ENCODE peak calls at places on chromosomes 12 and 14, in five cellular contexts. F is nephron progenitor cell, V is GM23338, C is breast epithelium, B is Caco-2. R is an unnamed sample.

GRCh38 chr14:94887591-94887990 is 117.7 kb upstream of the GSC start:
- DNase-seq in F (no peak), V (no peak), C (no peak), B (no peak), R (no peak)

GRCh38 chr12:80781313-80781712 is 64.6 kb downstream of the MYF5 start:
- DNase-seq in F (no peak), V (no peak), C (no peak), B (no peak), R (no peak)

GRCh38 chr12:69647178-69647577 is 36.5 kb upstream of the LRRC10 start:
- DNase-seq in F (no peak), V (no peak), C (no peak), B (no peak), R (no peak)

GRCh38 chr12:95574799-95575452 is 23.6 kb upstream of the USP44 start:
- DNase-seq in F (peak; percentile 7), V (peak; percentile 79), C (no peak), B (no peak), R (no peak)

GRCh38 chr12:106078358-106079025 is 60.3 kb downstream of the NUAK1 start:
- DNase-seq in F (no peak), V (no peak), C (no peak), B (no peak), R (no peak)

GRCh38 chr12:103852498-103852992 is 11.5 kb upstream of the NT5DC3 start:
- DNase-seq in F (no peak), V (peak; percentile 46), C (no peak), B (no peak), R (no peak)

GRCh38 chr14:93543766-93544165 is 113.0 kb downstream of the UNC79 start:
- DNase-seq in F (no peak), V (peak; percentile 20), C (no peak), B (no peak), R (no peak)

GRCh38 chr14:57009585-57010515 is 199.6 kb upstream of the OTX2 start:
- DNase-seq in F (no peak), V (peak; percentile 10), C (no peak), B (no peak), R (no peak)

GRCh38 chr12:23810327-23810902 is 139.1 kb downstream of the SOX5 start:
- DNase-seq in F (no peak), V (no peak), C (no peak), B (no peak), R (no peak)

GRCh38 chr12:41980390-41980789 is 164.3 kb downstream of the GXYLT1 start:
- DNase-seq in F (no peak), V (no peak), C (no peak), B (no peak), R (no peak)

GRCh38 chr12:108128221-108129016 is 669 bp upstream of the WSCD2 start:
- DNase-seq in F (no peak), V (no peak), C (no peak), B (no peak), R (no peak)
- TF ChIP-seq CTCF in F (no peak), V (no peak), C (no peak), B (no peak), R (no peak)

GRCh38 chr12:96710127-96710745 is 196.8 kb upstream of the NEDD1 start:
- DNase-seq in F (no peak), V (peak; percentile 67), C (no peak), B (peak; percentile 46), R (no peak)
- TF ChIP-seq CTCF in F (no peak), V (peak; percentile 28), C (no peak), B (peak; percentile 46), R (no peak)

GRCh38 chr14:43795600-43796228 is 711.4 kb downstream of the FSCB start:
- DNase-seq in F (no peak), V (peak; percentile 47), C (no peak), B (no peak), R (no peak)
- TF ChIP-seq CTCF in F (peak; percentile 54), V (peak; percentile 78), C (no peak), B (peak; percentile 40), R (no peak)

GRCh38 chr14:92325835-92326234 is 2.9 kb downstream of the SLC24A4 start:
- DNase-seq in F (no peak), V (no peak), C (no peak), B (no peak), R (no peak)
- TF ChIP-seq CTCF in F (no peak), V (peak; percentile 19), C (no peak), B (peak; percentile 11), R (no peak)

GRCh38 chr12:50167026-50167742 is at the start of gene CERS5:
- DNase-seq in F (peak; percentile 99), V (peak; percentile 99), C (peak; percentile 99), B (peak; percentile 99), R (peak; percentile 97)
- TF ChIP-seq CTCF in F (peak; percentile 29), V (no peak), C (peak; percentile 69), B (no peak), R (no peak)

GRCh38 chr12:55972906-55973597 is 826 bp upstream of the RAB5B start:
- DNase-seq in F (no peak), V (no peak), C (no peak), B (no peak), R (no peak)

GRCh38 chr12:55972045-55972843 is 1.6 kb upstream of the RAB5B start:
- DNase-seq in F (no peak), V (peak; percentile 46), C (no peak), B (peak; percentile 89), R (no peak)

GRCh38 chr12:55974308-55974724 is 438 bp downstream of the RAB5B start:
- DNase-seq in F (peak; percentile 71), V (peak; percentile 79), C (peak; percentile 61), B (peak; percentile 66), R (peak; percentile 54)

GRCh38 chr12:55970775-55971174 is 3.1 kb upstream of the RAB5B start:
- DNase-seq in F (no peak), V (no peak), C (no peak), B (no peak), R (no peak)

DNA sequence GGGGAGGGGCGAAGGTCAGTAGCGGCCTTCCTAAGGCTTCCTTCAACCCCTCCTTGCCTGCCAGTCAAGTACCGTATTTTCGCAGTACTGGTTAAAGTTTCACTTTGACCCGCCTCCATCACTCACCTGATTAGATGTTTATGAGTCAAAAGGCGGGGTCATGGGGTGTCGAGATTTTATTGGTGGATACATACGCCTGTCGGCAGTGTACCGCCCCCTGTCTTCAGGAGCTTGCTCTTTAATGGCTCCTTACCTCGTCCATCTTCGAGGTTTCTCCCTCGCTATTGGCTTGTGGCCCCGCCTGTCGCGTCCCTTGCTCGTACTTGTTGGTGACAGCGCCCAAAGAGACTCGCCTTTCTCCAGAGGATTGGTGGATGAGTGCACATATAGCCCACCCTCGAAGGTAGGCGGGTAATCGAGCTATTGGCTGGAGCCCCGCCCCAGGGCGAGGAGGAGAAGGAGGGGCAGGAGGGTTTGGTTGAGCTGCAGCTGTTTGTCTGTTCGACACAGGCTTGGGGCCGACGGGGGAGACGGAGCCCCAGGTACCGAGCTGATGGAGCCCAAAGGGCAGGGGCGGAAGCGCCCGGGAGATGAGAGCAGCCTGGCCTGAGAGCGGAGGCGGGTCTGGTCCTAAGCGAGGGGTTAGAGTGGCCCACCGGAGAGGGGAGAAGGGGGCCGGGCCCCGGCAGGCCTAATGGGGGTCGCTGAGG is at the start of gene RAB5B:
- DNase-seq in F (peak; percentile 95), V (peak; percentile 100), C (peak; percentile 99), B (peak; percentile 100), R (peak; percentile 100)
- TF ChIP-seq CTCF in F (no peak), V (no peak), C (no peak), B (no peak), R (no peak)

GRCh38 chr12:108865169-108865568 is 7.8 kb upstream of the SSH1 start:
- DNase-seq in F (no peak), V (no peak), C (no peak), B (no peak), R (no peak)

DNA sequence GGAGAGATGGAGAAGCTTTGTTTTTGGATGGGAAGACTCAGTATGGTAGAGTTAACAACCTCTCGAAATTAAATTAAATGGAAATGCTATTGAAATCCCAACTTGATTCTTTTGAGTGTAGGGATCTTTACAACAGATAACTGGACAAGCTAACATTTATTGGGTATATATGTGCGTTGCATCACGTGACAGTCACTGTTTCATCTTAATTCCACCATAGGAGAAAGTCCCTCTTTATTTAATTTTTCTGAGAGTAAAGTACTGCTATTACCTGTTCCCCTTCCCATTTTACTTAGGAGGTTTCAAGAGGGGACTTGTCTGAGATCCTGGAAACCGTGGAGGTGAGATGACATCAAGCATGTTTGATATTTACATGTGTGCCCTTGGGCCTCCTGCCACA is 11.1 kb upstream of the DAO start:
- DNase-seq in F (no peak), V (no peak), C (no peak), B (no peak), R (no peak)
- TF ChIP-seq CTCF in F (no peak), V (no peak), C (no peak), B (no peak), R (no peak)

DNA sequence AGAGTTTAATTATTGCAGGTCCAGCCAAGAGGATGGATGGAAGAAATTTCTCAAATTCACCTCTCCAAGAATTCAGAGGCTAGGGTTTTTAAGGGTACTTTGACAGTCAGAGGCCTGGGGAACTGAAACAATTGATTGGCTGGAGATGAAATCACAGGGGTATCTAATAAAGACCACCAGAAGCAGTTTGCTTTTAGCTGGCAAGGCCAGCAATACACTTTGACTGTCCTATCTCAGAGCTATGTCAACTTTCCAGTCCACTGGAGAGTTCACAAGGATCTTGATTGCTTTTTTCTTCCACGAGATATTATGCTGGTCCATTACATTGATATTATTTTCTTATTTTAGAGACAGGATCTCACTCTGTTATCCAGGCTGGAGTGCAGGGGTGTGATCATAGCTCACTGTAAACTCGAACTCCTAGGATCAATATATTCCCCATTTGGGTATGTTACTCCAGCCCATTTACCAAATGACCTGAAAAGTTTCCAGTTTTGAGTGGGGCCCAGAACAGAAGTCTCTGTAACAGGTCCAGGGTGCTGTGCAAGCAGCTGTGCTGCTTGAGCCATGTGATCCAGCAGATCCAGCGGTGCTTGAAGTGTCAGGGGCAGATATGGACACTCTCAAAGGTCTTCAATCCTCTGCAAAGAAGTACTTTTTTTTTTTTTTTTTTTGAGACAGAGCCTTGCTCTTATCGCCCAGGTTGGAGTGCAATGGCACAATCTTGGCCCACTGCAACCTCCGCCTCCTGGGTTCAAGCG is 17.2 kb upstream of the ATF7 start:
- DNase-seq in F (no peak), V (no peak), C (no peak), B (no peak), R (no peak)
- TF ChIP-seq CTCF in F (no peak), V (no peak), C (no peak), B (no peak), R (no peak)

GRCh38 chr12:29230800-29231560 is 81.9 kb downstream of the FAR2 start:
- DNase-seq in F (no peak), V (no peak), C (no peak), B (no peak), R (no peak)
- TF ChIP-seq CTCF in F (no peak), V (no peak), C (no peak), B (no peak), R (no peak)